ENCODE peak calls at places on chromosomes 1 and 21, in seven cellular contexts. D is AG04449, Z is mesothelial cell of epicardium, J is spleen, X is RWPE2, L is heart left ventricle, U is fibroblast of pulmonary artery. I is an unnamed sample.

GRCh38 chr1:26820784-26821269 is 5.7 kb upstream of the ZDHHC18 start:
- DNase-seq in D (no peak), Z (no peak), J (no peak), X (no peak), L (no peak), U (no peak), I (no peak)

GRCh38 chr1:184648160-184648855 is 106.3 kb downstream of the EDEM3 start:
- DNase-seq in D (no peak), Z (no peak), J (no peak), X (no peak), L (no peak), U (no peak), I (no peak)

GRCh38 chr1:110190282-110190929 is 19.7 kb upstream of the KCNC4 start:
- DNase-seq in D (no peak), Z (no peak), J (no peak), X (no peak), L (peak), U (no peak), I (no peak)

GRCh38 chr1:69569281-69569970 is 1.7 kb downstream of the LRRC7 start:
- DNase-seq in D (no peak), Z (no peak), J (no peak), X (no peak), L (no peak), U (no peak), I (no peak)

GRCh38 chr1:18920931-18921330 is 18.6 kb upstream of the ALDH4A1 start:
- DNase-seq in D (no peak), Z (no peak), J (no peak), X (no peak), L (no peak), U (no peak), I (no peak)

GRCh38 chr1:26690576-26691031 is 5.2 kb upstream of the ARID1A start:
- DNase-seq in D (no peak), Z (no peak), J (no peak), X (no peak), L (no peak), U (no peak), I (no peak)

GRCh38 chr21:25296239-25296638 is 311.0 kb downstream of the MRPL39 start:
- DNase-seq in D (no peak), Z (no peak), J (no peak), X (no peak), L (no peak), U (peak), I (no peak)

GRCh38 chr1:244353572-244354091 is 98.1 kb downstream of the ADSS2 start:
- DNase-seq in D (peak), Z (no peak), J (no peak), X (peak), L (peak), U (peak), I (no peak)

GRCh38 chr1:117600966-117601365 is 4.9 kb upstream of the TENT5C start:
- DNase-seq in D (no peak), Z (peak), J (no peak), X (no peak), L (peak), U (peak), I (no peak)

GRCh38 chr1:23514121-23514679 is 16.8 kb downstream of the E2F2 start:
- DNase-seq in D (no peak), Z (no peak), J (no peak), X (no peak), L (no peak), U (no peak), I (no peak)

GRCh38 chr1:54332781-54333585 is 73.2 kb downstream of the SSBP3 start:
- DNase-seq in D (no peak), Z (no peak), J (no peak), X (no peak), L (peak), U (peak), I (no peak)

GRCh38 chr1:63817152-63817667 is 43.4 kb downstream of the ROR1 start:
- DNase-seq in D (no peak), Z (no peak), J (no peak), X (no peak), L (no peak), U (peak), I (no peak)

GRCh38 chr1:14415396-14415795 is 183.1 kb upstream of the KAZN start:
- DNase-seq in D (no peak), Z (no peak), J (no peak), X (no peak), L (no peak), U (no peak), I (no peak)

GRCh38 chr1:56543783-56544612 is 35.4 kb downstream of the PLPP3 start:
- DNase-seq in D (no peak), Z (no peak), J (no peak), X (no peak), L (no peak), U (no peak), I (no peak)

GRCh38 chr1:244050835-244051444 is at the start of gene ZBTB18:
- DNase-seq in D (peak), Z (no peak), J (no peak), X (no peak), L (no peak), U (peak), I (no peak)

GRCh38 chr21:42858957-42859890 is 20.1 kb downstream of the WDR4 start:
- DNase-seq in D (no peak), Z (no peak), J (no peak), X (no peak), L (no peak), U (no peak), I (no peak)

GRCh38 chr1:118785246-118785645 is 202.9 kb downstream of the TBX15 start:
- DNase-seq in D (no peak), Z (no peak), J (no peak), X (no peak), L (no peak), U (no peak), I (no peak)

GRCh38 chr1:171781167-171781875 is at the start of gene METTL13:
- DNase-seq in D (peak), Z (peak), J (peak), X (peak), L (peak), U (peak), I (peak)

GRCh38 chr1:195054217-195054687 is 1554.0 kb downstream of the KCNT2 start:
- DNase-seq in D (no peak), Z (no peak), J (peak), X (no peak), L (no peak), U (no peak), I (peak)

GRCh38 chr1:108142773-108143394 is 57.3 kb downstream of the SLC25A24 start:
- DNase-seq in D (no peak), Z (no peak), J (no peak), X (no peak), L (no peak), U (peak), I (no peak)

GRCh38 chr1:210692796-210693195 is 364.1 kb downstream of the HHAT start:
- DNase-seq in D (no peak), Z (no peak), J (no peak), X (no peak), L (no peak), U (no peak), I (no peak)

GRCh38 chr1:34128186-34128889 is 36.7 kb downstream of the CSMD2 start:
- DNase-seq in D (no peak), Z (no peak), J (no peak), X (no peak), L (no peak), U (no peak), I (no peak)

GRCh38 chr1:205423248-205423647 is 1.4 kb upstream of the LEMD1 start:
- DNase-seq in D (no peak), Z (no peak), J (no peak), X (no peak), L (no peak), U (no peak), I (no peak)

GRCh38 chr1:228198977-228199590 is 8.8 kb upstream of the OBSCN start:
- DNase-seq in D (no peak), Z (no peak), J (no peak), X (no peak), L (no peak), U (peak), I (no peak)

GRCh38 chr1:65813956-65814355 is 21.3 kb downstream of the PDE4B start:
- DNase-seq in D (no peak), Z (no peak), J (no peak), X (no peak), L (no peak), U (no peak), I (no peak)

GRCh38 chr1:241857131-241857530 is 9.1 kb downstream of the EXO1 start:
- DNase-seq in D (no peak), Z (no peak), J (no peak), X (no peak), L (no peak), U (no peak), I (no peak)

GRCh38 chr1:96365596-96365995 is 356.0 kb upstream of the PTBP2 start:
- DNase-seq in D (no peak), Z (no peak), J (no peak), X (no peak), L (no peak), U (peak), I (no peak)

GRCh38 chr1:49436865-49437264 is 586.9 kb downstream of the AGBL4 start:
- DNase-seq in D (no peak), Z (no peak), J (no peak), X (no peak), L (no peak), U (no peak), I (no peak)

GRCh38 chr1:183236158-183236725 is 50.2 kb downstream of the LAMC2 start:
- DNase-seq in D (no peak), Z (no peak), J (no peak), X (no peak), L (no peak), U (no peak), I (no peak)

GRCh38 chr1:230681599-230681998 is 32.3 kb downstream of the AGT start:
- DNase-seq in D (peak), Z (no peak), J (no peak), X (no peak), L (no peak), U (peak), I (no peak)

GRCh38 chr1:83927061-83927460 is 71.9 kb downstream of the TTLL7 start:
- DNase-seq in D (no peak), Z (no peak), J (no peak), X (no peak), L (no peak), U (no peak), I (no peak)

GRCh38 chr1:244163861-244164562 is 112.9 kb downstream of the ZBTB18 start:
- DNase-seq in D (peak), Z (peak), J (no peak), X (peak), L (peak), U (peak), I (no peak)

GRCh38 chr1:168613038-168613451 is 36.6 kb downstream of the XCL1 start:
- DNase-seq in D (no peak), Z (no peak), J (no peak), X (no peak), L (no peak), U (no peak), I (no peak)

GRCh38 chr1:84260852-84261518 is 40.5 kb upstream of the SAMD13 start:
- DNase-seq in D (no peak), Z (no peak), J (no peak), X (no peak), L (no peak), U (no peak), I (no peak)

DNA sequence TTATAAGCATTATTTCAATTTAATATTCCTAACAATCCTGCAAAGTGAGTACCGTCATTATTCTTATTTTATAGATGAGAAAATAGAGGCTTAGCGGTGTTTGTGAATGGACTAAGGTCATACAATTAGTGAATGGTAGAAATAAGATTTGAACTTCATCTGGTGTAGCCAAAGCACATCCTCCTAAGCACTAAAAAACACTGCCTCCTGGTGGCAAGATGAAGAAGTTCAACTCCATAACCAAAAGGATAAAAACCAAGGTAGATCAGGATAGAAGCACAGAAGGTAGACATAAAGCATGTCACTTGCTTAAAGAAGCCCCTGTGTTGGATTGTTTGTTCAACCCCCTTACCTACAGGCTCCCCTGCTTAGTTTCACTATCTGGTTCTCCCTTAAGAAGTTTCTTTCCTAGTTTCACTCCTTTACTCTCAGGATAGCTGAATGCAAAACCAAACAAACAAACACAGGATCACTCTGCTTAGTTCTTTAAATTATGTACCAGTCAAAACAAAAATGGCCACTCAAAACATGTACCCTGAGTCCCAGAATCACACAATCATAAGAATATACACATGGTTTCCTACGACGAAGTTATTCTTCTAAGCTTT is 12.7 kb upstream of the AIM2 start:
- DNase-seq in D (no peak), Z (no peak), J (no peak), X (no peak), L (no peak), U (no peak), I (no peak)
- TF ChIP-seq CTCF in D (no peak), Z (peak), J (peak), X (peak), L (peak), U (peak), I (peak)

GRCh38 chr1:190373705-190374336 is 103.8 kb downstream of the BRINP3 start:
- DNase-seq in D (no peak), Z (no peak), J (no peak), X (no peak), L (no peak), U (peak), I (no peak)
- TF ChIP-seq CTCF in D (no peak), Z (peak), J (no peak), X (peak), L (no peak), U (peak), I (peak)

GRCh38 chr1:92820551-92820950 is 11.3 kb upstream of the RPL5 start:
- DNase-seq in D (no peak), Z (no peak), J (no peak), X (no peak), L (no peak), U (no peak), I (no peak)

GRCh38 chr1:92817986-92818764 is 13.7 kb upstream of the RPL5 start:
- DNase-seq in D (no peak), Z (no peak), J (no peak), X (no peak), L (no peak), U (peak), I (no peak)

GRCh38 chr1:92817137-92817697 is 14.6 kb upstream of the RPL5 start:
- DNase-seq in D (no peak), Z (no peak), J (no peak), X (no peak), L (no peak), U (no peak), I (no peak)

GRCh38 chr1:92822907-92823306 is 8.9 kb upstream of the RPL5 start:
- DNase-seq in D (no peak), Z (no peak), J (no peak), X (no peak), L (no peak), U (peak), I (no peak)

DNA sequence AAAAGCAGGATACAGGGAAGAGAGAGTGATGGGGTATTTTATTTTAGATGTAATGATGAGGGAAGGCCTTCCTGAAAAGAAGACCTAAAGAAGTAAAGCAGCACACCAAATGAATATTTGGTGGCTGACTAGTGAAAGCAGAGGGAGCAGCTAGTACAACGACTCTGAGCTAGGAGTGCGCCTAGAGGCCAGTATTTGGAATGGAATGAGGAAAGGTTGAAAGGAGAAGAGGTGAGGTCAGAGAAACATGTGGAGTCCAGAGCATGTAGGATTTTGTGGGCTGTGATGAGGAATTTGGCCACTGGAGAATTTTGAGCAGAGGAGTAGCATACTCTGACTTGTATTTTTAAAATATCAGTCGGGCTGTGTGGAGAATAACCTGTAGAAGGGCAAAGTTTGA is 11.8 kb upstream of the RPL5 start:
- DNase-seq in D (no peak), Z (no peak), J (no peak), X (no peak), L (no peak), U (no peak), I (no peak)
- TF ChIP-seq CTCF in D (no peak), Z (no peak), J (no peak), X (no peak), L (no peak), U (no peak), I (no peak)

GRCh38 chr1:12405325-12406217 is 175.7 kb downstream of the VPS13D start:
- DNase-seq in D (no peak), Z (no peak), J (no peak), X (no peak), L (no peak), U (peak), I (no peak)
- TF ChIP-seq CTCF in D (no peak), Z (peak), J (no peak), X (no peak), L (no peak), U (peak), I (peak)

GRCh38 chr1:216028630-216029029 is 394.6 kb downstream of the USH2A start:
- DNase-seq in D (no peak), Z (no peak), J (no peak), X (no peak), L (no peak), U (no peak), I (no peak)

GRCh38 chr1:216032284-216032683 is 391.0 kb downstream of the USH2A start:
- DNase-seq in D (no peak), Z (no peak), J (no peak), X (no peak), L (no peak), U (no peak), I (no peak)

GRCh38 chr1:216032977-216033376 is 390.3 kb downstream of the USH2A start:
- DNase-seq in D (no peak), Z (no peak), J (no peak), X (no peak), L (no peak), U (no peak), I (no peak)

GRCh38 chr1:216034506-216034905 is 388.7 kb downstream of the USH2A start:
- DNase-seq in D (no peak), Z (no peak), J (no peak), X (no peak), L (no peak), U (no peak), I (no peak)
- TF ChIP-seq CTCF in D (peak), Z (no peak), J (no peak), X (peak), L (no peak), U (no peak), I (peak)